ENCODE peak calls at places on chromosomes 6 and 20, in six cellular contexts. D is OCI-LY7, Z is hepatocyte, F is GM23248, A is MM.1S, G is GM23338. I is an unnamed sample.

GRCh38 chr6:43120938-43121913 is 45.1 kb downstream of the PTK7 start:
- DNase-seq in D (no peak), Z (peak), F (peak), A (no peak), G (no peak), I (peak)

GRCh38 chr20:1273366-1273765 is 7.3 kb downstream of the SNPH start:
- DNase-seq in D (no peak), Z (no peak), F (no peak), A (no peak), G (no peak), I (no peak)

GRCh38 chr20:42181064-42181463 is 562.9 kb upstream of the CHD6 start:
- DNase-seq in D (no peak), Z (no peak), F (no peak), A (no peak), G (no peak), I (no peak)

GRCh38 chr6:89503641-89504040 is 70.7 kb downstream of the ANKRD6 start:
- DNase-seq in D (no peak), Z (peak), F (no peak), A (no peak), G (no peak), I (no peak)

GRCh38 chr6:118893095-118893881 is 664 bp upstream of the ASF1A start:
- DNase-seq in D (peak), Z (peak), F (peak), A (peak), G (peak), I (no peak)

GRCh38 chr6:36998723-36999466 is 6.6 kb upstream of the FGD2 start:
- DNase-seq in D (peak), Z (no peak), F (no peak), A (no peak), G (no peak), I (no peak)

GRCh38 chr6:169827372-169827771 is 76.0 kb downstream of the ERMARD start:
- DNase-seq in D (no peak), Z (no peak), F (no peak), A (no peak), G (peak), I (no peak)

GRCh38 chr20:63287697-63288580 is 5.0 kb upstream of the COL20A1 start:
- DNase-seq in D (no peak), Z (no peak), F (no peak), A (no peak), G (no peak), I (no peak)

GRCh38 chr20:58714923-58715708 is 22.5 kb downstream of the NPEPL1 start:
- DNase-seq in D (no peak), Z (peak), F (no peak), A (no peak), G (no peak), I (no peak)

GRCh38 chr6:26195924-26196845 is 109.0 kb downstream of the HFE start:
- DNase-seq in D (peak), Z (no peak), F (peak), A (peak), G (no peak), I (no peak)

GRCh38 chr6:13404115-13404891 is 76.0 kb upstream of the TBC1D7 start:
- DNase-seq in D (no peak), Z (no peak), F (peak), A (no peak), G (no peak), I (no peak)

GRCh38 chr20:53957421-53958172 is 112.8 kb downstream of the BCAS1 start:
- DNase-seq in D (peak), Z (no peak), F (peak), A (no peak), G (peak), I (no peak)

GRCh38 chr20:5863040-5863811 is 87.1 kb downstream of the TRMT6 start:
- DNase-seq in D (no peak), Z (no peak), F (peak), A (no peak), G (no peak), I (no peak)

GRCh38 chr6:154513601-154514320 is 3.3 kb upstream of the CNKSR3 start:
- DNase-seq in D (no peak), Z (no peak), F (no peak), A (no peak), G (no peak), I (no peak)

GRCh38 chr20:48463916-48464315 is 363.9 kb downstream of the PREX1 start:
- DNase-seq in D (no peak), Z (peak), F (peak), A (no peak), G (no peak), I (no peak)

GRCh38 chr6:108904731-108905130 is 56.5 kb downstream of the ARMC2 start:
- DNase-seq in D (peak), Z (no peak), F (no peak), A (peak), G (no peak), I (no peak)

GRCh38 chr6:101935732-101936131 is 542.2 kb downstream of the GRIK2 start:
- DNase-seq in D (no peak), Z (no peak), F (no peak), A (no peak), G (no peak), I (no peak)

GRCh38 chr6:101931766-101932165 is 538.3 kb downstream of the GRIK2 start:
- DNase-seq in D (no peak), Z (no peak), F (peak), A (no peak), G (no peak), I (no peak)

GRCh38 chr6:101932704-101933103 is 539.2 kb downstream of the GRIK2 start:
- DNase-seq in D (no peak), Z (no peak), F (no peak), A (no peak), G (no peak), I (no peak)
- H3K4me3 ChIP-seq in D (no peak), Z (no peak), F (no peak), A (no peak), G (no peak), I (no peak)

DNA sequence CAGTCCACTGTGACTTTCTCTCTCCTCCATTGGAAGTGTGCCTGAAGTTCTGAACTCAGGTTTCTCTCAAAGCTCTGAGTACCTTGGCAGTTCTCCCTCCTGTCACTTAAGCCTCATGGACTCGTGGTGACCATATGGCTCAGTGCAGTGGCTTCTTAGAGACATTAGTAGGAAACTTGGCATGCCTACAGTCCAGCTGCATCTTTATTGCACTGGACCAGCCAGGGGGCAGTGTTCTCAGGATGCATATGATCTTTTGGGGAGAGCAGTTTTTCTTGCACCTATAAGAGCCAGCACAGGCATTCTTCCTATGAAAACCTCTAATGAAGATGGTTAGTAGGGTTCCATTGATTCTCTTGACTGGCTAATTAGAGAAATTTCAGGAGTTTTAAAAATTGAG is 47.5 kb upstream of the KCNK16 start:
- DNase-seq in D (no peak), Z (no peak), F (peak), A (no peak), G (no peak), I (no peak)
- TF ChIP-seq EZH2phosphoT487 in D (no peak), Z (no peak), F (no peak), A (no peak), G (no peak), I (no peak)

GRCh38 chr6:161319231-161319630 is 45.4 kb upstream of the AGPAT4 start:
- DNase-seq in D (no peak), Z (no peak), F (no peak), A (no peak), G (no peak), I (no peak)

GRCh38 chr6:161308075-161308655 is 34.3 kb upstream of the AGPAT4 start:
- DNase-seq in D (no peak), Z (no peak), F (no peak), A (no peak), G (peak), I (no peak)

GRCh38 chr6:161318456-161318855 is 44.6 kb upstream of the AGPAT4 start:
- DNase-seq in D (no peak), Z (no peak), F (no peak), A (no peak), G (no peak), I (no peak)

GRCh38 chr6:161316531-161316930 is 42.7 kb upstream of the AGPAT4 start:
- DNase-seq in D (no peak), Z (no peak), F (no peak), A (no peak), G (no peak), I (no peak)

GRCh38 chr6:161313940-161314509 is 40.2 kb upstream of the AGPAT4 start:
- DNase-seq in D (no peak), Z (no peak), F (no peak), A (no peak), G (no peak), I (no peak)
- H3K4me3 ChIP-seq in D (no peak), Z (no peak), F (no peak), A (no peak), G (no peak), I (no peak)

GRCh38 chr20:43680976-43681375 is 14.1 kb downstream of the MYBL2 start:
- DNase-seq in D (peak), Z (no peak), F (peak), A (peak), G (no peak), I (no peak)

GRCh38 chr20:43681468-43681942 is 14.6 kb downstream of the MYBL2 start:
- DNase-seq in D (peak), Z (no peak), F (peak), A (peak), G (peak), I (no peak)

GRCh38 chr20:43682446-43682845 is 15.5 kb downstream of the MYBL2 start:
- DNase-seq in D (no peak), Z (no peak), F (no peak), A (peak), G (no peak), I (no peak)

GRCh38 chr20:43686820-43687219 is 19.9 kb downstream of the MYBL2 start:
- DNase-seq in D (no peak), Z (no peak), F (no peak), A (no peak), G (no peak), I (no peak)

GRCh38 chr20:43681991-43682410 is 15.1 kb downstream of the MYBL2 start:
- DNase-seq in D (peak), Z (no peak), F (no peak), A (peak), G (no peak), I (no peak)
- TF ChIP-seq EZH2phosphoT487 in D (no peak), Z (no peak), F (no peak), A (no peak), G (no peak), I (no peak)

GRCh38 chr6:148805767-148806166 is 58.9 kb downstream of the UST start:
- DNase-seq in D (no peak), Z (peak), F (no peak), A (no peak), G (no peak), I (no peak)
- H3K4me3 ChIP-seq in D (no peak), Z (no peak), F (peak), A (no peak), G (no peak), I (no peak)

GRCh38 chr6:150269857-150270223 is 99.0 kb upstream of the IYD start:
- DNase-seq in D (no peak), Z (peak), F (peak), A (no peak), G (no peak), I (peak)
- TF ChIP-seq EZH2phosphoT487 in D (no peak), Z (no peak), F (no peak), A (no peak), G (no peak), I (no peak)

I was measured in HCT116.